ENCODE peak calls at places on chromosomes 4 and X, in nine cellular contexts. W, P, H, M, R, L, Y, Q and E are unnamed samples.

GRCh38 chr4:8200302-8200975 is 1.3 kb downstream of the SH3TC1 start:
- DNase-seq in R (peak), W (no peak), H (peak), P (no peak), L (peak), Q (no peak), Y (no peak), M (peak), E (no peak)

GRCh38 chr4:52932586-52933482 is 70.7 kb downstream of the RASL11B start:
- DNase-seq in M (no peak), R (no peak), W (peak), P (peak), H (no peak), Y (no peak), Q (no peak), L (no peak), E (no peak)

GRCh38 chr4:7341486-7342222 is 93.1 kb downstream of the PSAPL1 start:
- DNase-seq in Q (no peak), W (no peak), Y (no peak), H (no peak), L (peak), R (no peak), M (no peak), P (no peak), E (no peak)

GRCh38 chrX:132833373-132833772 is 125.1 kb downstream of the HS6ST2 start:
- DNase-seq in L (no peak), Q (no peak), H (no peak), P (no peak), Y (no peak), R (no peak), W (no peak), M (no peak), E (no peak)

GRCh38 chr4:106588906-106589305 is 220.3 kb upstream of the GIMD1 start:
- DNase-seq in L (no peak), H (no peak), Y (no peak), P (no peak), W (no peak), M (no peak), R (no peak), Q (no peak), E (no peak)

GRCh38 chr4:80539190-80539589 is 203.7 kb downstream of the CFAP299 start:
- DNase-seq in Y (no peak), M (no peak), P (no peak), R (no peak), L (no peak), W (no peak), Q (no peak), H (no peak), E (no peak)

GRCh38 chrX:45622538-45622937 is 421.9 kb upstream of the DIPK2B start:
- DNase-seq in Q (no peak), R (no peak), P (no peak), Y (no peak), M (no peak), H (no peak), L (no peak), W (peak), E (no peak)

GRCh38 chr4:89765966-89766365 is 71.0 kb downstream of the SNCA start:
- DNase-seq in P (no peak), R (no peak), M (peak), W (peak), L (no peak), H (no peak), Y (no peak), Q (no peak), E (no peak)

GRCh38 chr4:128558896-128559669 is 250.4 kb upstream of the JADE1 start:
- DNase-seq in Y (no peak), P (no peak), W (peak), R (no peak), L (no peak), M (no peak), H (no peak), Q (no peak), E (no peak)

GRCh38 chr4:45072981-45073380 is 346.6 kb upstream of the GNPDA2 start:
- DNase-seq in Y (no peak), R (no peak), P (no peak), Q (no peak), M (no peak), L (no peak), W (no peak), H (no peak), E (no peak)

GRCh38 chr4:139798456-139798855 is 132.8 kb downstream of the MGST2 start:
- DNase-seq in Q (no peak), Y (no peak), L (no peak), P (no peak), W (no peak), H (no peak), M (no peak), R (peak), E (no peak)

GRCh38 chrX:12657433-12657832 is 133.8 kb upstream of the PRPS2 start:
- DNase-seq in L (no peak), Q (no peak), R (no peak), Y (no peak), H (no peak), P (no peak), M (no peak), W (no peak), E (no peak)

GRCh38 chrX:9897761-9898161 is 69.4 kb upstream of the CLDN34 start:
- DNase-seq in Y (no peak), W (peak), L (no peak), Q (no peak), R (no peak), P (no peak), M (peak), H (no peak), E (no peak)

GRCh38 chrX:18983711-18984380 is at the start of gene PHKA2:
- DNase-seq in Y (peak), W (no peak), R (peak), Q (no peak), M (peak), L (peak), H (peak), P (peak), E (no peak)

GRCh38 chr4:8044699-8045098 is 105.0 kb upstream of the AFAP1 start:
- DNase-seq in H (no peak), Y (peak), W (no peak), Q (peak), L (no peak), R (no peak), P (no peak), M (peak), E (no peak)

GRCh38 chrX:134670241-134670811 is 12.1 kb upstream of the PLAC1 start:
- DNase-seq in W (peak), L (no peak), R (no peak), H (no peak), Y (no peak), M (peak), P (peak), Q (no peak), E (no peak)

GRCh38 chr4:25861422-25861926 is 1.3 kb downstream of the SEL1L3 start:
- DNase-seq in H (no peak), L (no peak), W (peak), Q (no peak), P (no peak), Y (no peak), M (peak), R (no peak), E (no peak)

GRCh38 chr4:188408244-188409067 is 269.2 kb downstream of the TRIML1 start:
- DNase-seq in Y (no peak), M (no peak), H (no peak), P (no peak), Q (no peak), W (no peak), L (no peak), R (no peak), E (no peak)

GRCh38 chrX:75132672-75133071 is 23.4 kb downstream of the ABCB7 start:
- DNase-seq in R (no peak), W (no peak), Q (no peak), H (no peak), Y (no peak), L (no peak), P (no peak), M (no peak), E (no peak)

GRCh38 chr4:60461551-60461950 is 738.6 kb upstream of the ADGRL3 start:
- DNase-seq in Q (no peak), R (no peak), M (no peak), Y (no peak), L (no peak), H (no peak), P (no peak), W (no peak), E (no peak)

GRCh38 chr4:159368320-159368719 is 265.4 kb downstream of the RAPGEF2 start:
- DNase-seq in Q (no peak), L (no peak), Y (no peak), R (no peak), H (no peak), W (no peak), M (no peak), P (peak), E (no peak)

GRCh38 chr4:8844976-8845690 is 26.5 kb downstream of the HMX1 start:
- DNase-seq in Y (no peak), L (no peak), P (no peak), Q (peak), H (no peak), M (no peak), W (no peak), R (no peak), E (no peak)

GRCh38 chr4:95068818-95069478 is 311.2 kb downstream of the BMPR1B start:
- DNase-seq in P (no peak), M (no peak), Q (no peak), Y (no peak), L (no peak), H (no peak), R (no peak), W (no peak), E (no peak)

GRCh38 chr4:79650794-79651431 is 242.9 kb upstream of the GK2 start:
- DNase-seq in Q (no peak), M (peak), H (no peak), P (no peak), L (no peak), W (peak), R (no peak), Y (no peak), E (no peak)

GRCh38 chrX:19709812-19710518 is 177.4 kb downstream of the SH3KBP1 start:
- DNase-seq in L (no peak), H (no peak), Q (no peak), W (peak), M (peak), Y (no peak), P (peak), R (no peak), E (no peak)

GRCh38 chr4:61984260-61984909 is 784.3 kb downstream of the ADGRL3 start:
- DNase-seq in Y (no peak), Q (no peak), H (no peak), L (no peak), W (no peak), R (no peak), M (no peak), P (no peak), E (no peak)

GRCh38 chr4:21192367-21192766 is 492.1 kb downstream of the PACRGL start:
- DNase-seq in Y (no peak), R (no peak), P (no peak), L (no peak), Q (no peak), W (no peak), H (no peak), M (no peak), E (no peak)

GRCh38 chr4:189828298-189828697 is 112.4 kb upstream of the FRG1 start:
- DNase-seq in H (no peak), Q (no peak), P (no peak), L (no peak), R (no peak), Y (no peak), M (no peak), W (no peak), E (no peak)

GRCh38 chr4:106996490-106996889 is 39.6 kb downstream of the DKK2 start:
- DNase-seq in M (no peak), L (no peak), Q (no peak), R (no peak), W (no peak), H (no peak), Y (no peak), P (no peak), E (no peak)

GRCh38 chrX:154805696-154806091 is 409 bp upstream of the MPP1 start:
- DNase-seq in W (peak), H (no peak), L (no peak), Y (no peak), M (peak), R (no peak), Q (no peak), P (no peak), E (no peak)

GRCh38 chrX:50497067-50497466 is 26.4 kb upstream of the DGKK start:
- DNase-seq in R (no peak), Q (no peak), L (no peak), H (no peak), M (no peak), P (no peak), W (no peak), Y (no peak), E (no peak)

GRCh38 chr4:31620476-31620875 is 900.3 kb downstream of the PCDH7 start:
- DNase-seq in P (no peak), R (no peak), Y (no peak), M (peak), L (no peak), W (peak), H (peak), Q (no peak), E (no peak)

GRCh38 chrX:132592880-132593279 is 104.0 kb upstream of the MBNL3 start:
- DNase-seq in P (no peak), R (peak), Y (no peak), L (no peak), W (peak), H (no peak), M (peak), Q (peak), E (no peak)

GRCh38 chr4:162793571-162793970 is 373.1 kb downstream of the NAF1 start:
- DNase-seq in M (no peak), W (no peak), Y (no peak), Q (no peak), H (no peak), R (no peak), L (no peak), P (no peak), E (no peak)

GRCh38 chr4:187307131-187307530 is 583.5 kb upstream of the FAT1 start:
- DNase-seq in L (no peak), M (no peak), P (no peak), H (no peak), Y (no peak), Q (no peak), W (no peak), R (no peak), E (no peak)

GRCh38 chr4:165493359-165493758 is 114.6 kb downstream of the CPE start:
- DNase-seq in R (peak), Y (peak), L (peak), M (peak), H (peak), P (peak), Q (peak), W (peak), E (no peak)